ENCODE peak calls at places on chromosomes 7 and 10, in eight cellular contexts. O is CD4-positive, alpha-beta T cell; F is HCT116; V is naive thymus-derived CD8-positive, alpha-beta T cell; N is Daoy; Y is nephron progenitor cell; B is adrenal gland; A is activated CD4-positive, alpha-beta T cell treated with anti-CD3 and anti-CD28 coated beads, Interleukin-2, amount 10 ng/mL, durations not matched to agents 7 days and 5 days. U is an unnamed sample.

GRCh38 chr7:104795616-104796398 is 218.2 kb upstream of the KMT2E start:
- DNase-seq in B (no peak), A (no peak), O (no peak), V (no peak), Y (no peak), N (peak), F (no peak), U (no peak)

GRCh38 chr7:27185013-27185707 is at the start of gene HOXA11:
- DNase-seq in A (no peak), V (no peak), N (peak), O (no peak), B (peak), Y (peak), F (no peak), U (peak)

GRCh38 chr7:47636693-47637175 is 54.8 kb upstream of the TNS3 start:
- DNase-seq in B (no peak), Y (no peak), O (no peak), A (no peak), V (no peak), F (no peak), N (peak), U (no peak)

GRCh38 chr7:90594791-90595317 is 1.3 kb upstream of the CDK14 start:
- DNase-seq in N (peak), V (no peak), A (no peak), F (no peak), B (no peak), Y (peak), O (no peak), U (no peak)

GRCh38 chr10:71028066-71028465 is 139.7 kb upstream of the PCBD1 start:
- DNase-seq in N (no peak), A (no peak), B (no peak), V (no peak), F (no peak), O (no peak), Y (no peak), U (no peak)

GRCh38 chr10:98404571-98405396 is 10.2 kb downstream of the PYROXD2 start:
- DNase-seq in A (no peak), F (no peak), N (peak), Y (no peak), B (no peak), O (no peak), V (no peak), U (no peak)

GRCh38 chr10:80407836-80408197 is 534 bp upstream of the PRXL2A start:
- DNase-seq in F (peak), O (no peak), N (peak), B (no peak), A (no peak), V (no peak), Y (peak), U (peak)

GRCh38 chr10:17454181-17454800 is at the start of gene ST8SIA6:
- DNase-seq in A (peak), F (no peak), V (peak), Y (peak), N (peak), B (no peak), O (peak), U (peak)

GRCh38 chr7:42348627-42349026 is 111.6 kb upstream of the GLI3 start:
- DNase-seq in Y (no peak), N (no peak), F (no peak), O (no peak), V (no peak), A (no peak), B (no peak), U (no peak)

GRCh38 chr7:88111136-88111748 is 108.6 kb downstream of the SRI start:
- DNase-seq in O (no peak), B (no peak), N (peak), A (no peak), Y (no peak), F (peak), V (no peak), U (no peak)

GRCh38 chr10:129169115-129169514 is 297.9 kb upstream of the MGMT start:
- DNase-seq in N (no peak), Y (no peak), O (no peak), V (no peak), F (no peak), B (no peak), A (no peak), U (no peak)

GRCh38 chr7:125010540-125010939 is 80.9 kb upstream of the POT1 start:
- DNase-seq in B (no peak), N (no peak), Y (no peak), A (no peak), V (no peak), F (no peak), O (no peak), U (no peak)

GRCh38 chr10:57303567-57303966 is 942.5 kb upstream of the ZWINT start:
- DNase-seq in Y (no peak), V (no peak), N (no peak), O (no peak), F (no peak), A (no peak), B (no peak), U (no peak)

GRCh38 chr10:6625428-6625827 is 45.4 kb upstream of the PRKCQ start:
- DNase-seq in N (no peak), O (no peak), F (no peak), Y (no peak), V (peak), A (no peak), B (no peak), U (no peak)

GRCh38 chr10:100996678-100997363 is 2.8 kb upstream of the LZTS2 start:
- DNase-seq in A (peak), V (peak), O (peak), Y (peak), F (no peak), N (peak), B (no peak), U (peak)

GRCh38 chr7:129341212-129341611 is 93.0 kb upstream of the STRIP2 start:
- DNase-seq in A (no peak), V (no peak), N (no peak), F (no peak), Y (no peak), O (no peak), B (no peak), U (no peak)

GRCh38 chr7:41578700-41579099 is 124.2 kb downstream of the INHBA start:
- DNase-seq in V (no peak), B (no peak), F (no peak), A (no peak), O (no peak), N (peak), Y (no peak), U (no peak)

GRCh38 chr10:114437456-114438292 is 33.4 kb upstream of the AFAP1L2 start:
- DNase-seq in A (no peak), O (no peak), F (no peak), V (no peak), Y (no peak), B (no peak), N (peak), U (no peak)

GRCh38 chr10:98848361-98848760 is 387.3 kb downstream of the HPSE2 start:
- DNase-seq in F (no peak), B (no peak), O (no peak), Y (no peak), V (no peak), A (no peak), N (no peak), U (no peak)

GRCh38 chr7:71308105-71308504 is 176.2 kb downstream of the GALNT17 start:
- DNase-seq in O (no peak), B (peak), Y (no peak), N (no peak), A (no peak), V (no peak), F (no peak), U (no peak)

GRCh38 chr10:132437511-132437910 is 40.5 kb downstream of the PWWP2B start:
- DNase-seq in A (no peak), O (no peak), B (no peak), F (no peak), N (no peak), Y (no peak), V (no peak), U (no peak)

GRCh38 chr10:29865700-29866355 is 193.6 kb downstream of the JCAD start:
- DNase-seq in N (peak), O (no peak), Y (no peak), B (no peak), V (no peak), A (no peak), F (peak), U (no peak)

GRCh38 chr7:142420554-142421362 is 162.9 kb upstream of the PRSS58 start:
- DNase-seq in O (no peak), A (no peak), Y (peak), B (no peak), N (peak), F (peak), V (no peak), U (no peak)

GRCh38 chr7:873367-874002 is 2.9 kb upstream of the GET4 start:
- DNase-seq in N (peak), Y (peak), F (peak), B (peak), A (peak), V (peak), O (peak), U (peak)

GRCh38 chr10:75233444-75234016 is 2.2 kb downstream of the COMTD1 start:
- DNase-seq in O (peak), V (no peak), A (peak), F (no peak), B (peak), N (no peak), Y (no peak), U (no peak)

GRCh38 chr10:23408330-23408976 is 30.4 kb upstream of the OTUD1 start:
- DNase-seq in A (no peak), B (no peak), Y (no peak), N (peak), O (no peak), F (no peak), V (no peak), U (no peak)

GRCh38 chr7:87148332-87148955 is 3.8 kb upstream of the DMTF1 start:
- DNase-seq in A (no peak), F (peak), N (no peak), B (no peak), V (no peak), O (no peak), Y (no peak), U (no peak)

GRCh38 chr10:88989824-88990527 is 622 bp upstream of the FAS start:
- DNase-seq in V (no peak), N (no peak), F (no peak), B (peak), O (no peak), Y (no peak), A (no peak), U (no peak)

GRCh38 chr10:100353770-100354485 is 6.9 kb downstream of the SCD start:
- DNase-seq in B (no peak), F (no peak), Y (no peak), N (no peak), V (no peak), A (no peak), O (no peak), U (no peak)

GRCh38 chr10:102431452-102432124 is 786 bp downstream of the CUEDC2 start:
- DNase-seq in B (no peak), N (no peak), A (no peak), V (no peak), O (no peak), Y (no peak), F (no peak), U (no peak)

GRCh38 chr10:45354261-45354660 is 19.8 kb upstream of the ALOX5 start:
- DNase-seq in B (peak), A (no peak), O (no peak), Y (no peak), V (no peak), N (peak), F (no peak), U (peak)

GRCh38 chr7:157432541-157432956 is 95.7 kb downstream of the DNAJB6 start:
- DNase-seq in Y (peak), O (no peak), N (peak), B (no peak), V (no peak), A (peak), F (peak), U (no peak)

GRCh38 chr7:25564980-25565379 is 336.7 kb upstream of the NPVF start:
- DNase-seq in B (no peak), V (no peak), O (no peak), F (no peak), Y (no peak), N (no peak), A (no peak), U (no peak)

GRCh38 chr7:155930061-155930460 is 117.8 kb upstream of the SHH start:
- DNase-seq in Y (no peak), F (no peak), B (peak), A (no peak), N (no peak), V (no peak), O (no peak), U (no peak)

GRCh38 chr7:2660359-2661095 is 27.5 kb upstream of the AMZ1 start:
- DNase-seq in A (no peak), B (no peak), F (no peak), Y (no peak), N (no peak), V (no peak), O (no peak), U (no peak)

GRCh38 chr7:102912742-102913141 is at the start of gene LRRC17:
- DNase-seq in O (no peak), Y (peak), V (no peak), A (no peak), B (no peak), F (no peak), N (peak), U (no peak)

GRCh38 chr10:123349203-123349602 is 195.0 kb downstream of the BUB3 start:
- DNase-seq in F (no peak), N (no peak), B (no peak), O (no peak), V (no peak), A (no peak), Y (no peak), U (no peak)

U was measured in upper lobe of left lung.